ENCODE peak calls at places on chromosomes 13 and 19, in five cellular contexts. M, R, J, L and F are unnamed samples.

GRCh38 chr13:46728777-46729176 is 68.2 kb downstream of the ESD start:
- DNase-seq in M (peak), R (no peak), J (no peak), L (no peak), F (no peak)

GRCh38 chr13:101875717-101876393 is 423.4 kb downstream of the ITGBL1 start:
- DNase-seq in M (no peak), R (no peak), J (no peak), L (no peak), F (no peak)

GRCh38 chr19:19630062-19630414 is 2.0 kb upstream of the LPAR2 start:
- DNase-seq in M (no peak), R (no peak), J (no peak), L (no peak), F (no peak)

GRCh38 chr13:33665776-33666175 is 152.2 kb upstream of the RFC3 start:
- DNase-seq in M (no peak), R (no peak), J (no peak), L (no peak), F (no peak)

GRCh38 chr19:41545547-41545946 is 30.4 kb upstream of the CEACAM21 start:
- DNase-seq in M (no peak), R (no peak), J (no peak), L (no peak), F (no peak)

GRCh38 chr19:5309438-5310204 is 31.0 kb downstream of the PTPRS start:
- DNase-seq in M (no peak), R (peak), J (no peak), L (no peak), F (no peak)

GRCh38 chr13:42812311-42812710 is 30.9 kb downstream of the FAM216B start:
- DNase-seq in M (no peak), R (no peak), J (no peak), L (no peak), F (no peak)

GRCh38 chr13:21668665-21669599 is 1.9 kb upstream of the FGF9 start:
- DNase-seq in M (peak), R (no peak), J (no peak), L (peak), F (peak)

GRCh38 chr19:2536461-2536860 is 60.5 kb downstream of the GADD45B start:
- DNase-seq in M (no peak), R (no peak), J (no peak), L (no peak), F (no peak)

GRCh38 chr19:44785993-44786392 is 8.3 kb downstream of the CBLC start:
- DNase-seq in M (no peak), R (no peak), J (no peak), L (no peak), F (no peak)

GRCh38 chr13:42895781-42896180 is 96.3 kb downstream of the EPSTI1 start:
- DNase-seq in M (no peak), R (no peak), J (no peak), L (no peak), F (no peak)

GRCh38 chr13:112968380-112968909 is 569 bp upstream of the MCF2L start:
- DNase-seq in M (peak), R (peak), J (no peak), L (peak), F (peak)